ENCODE peak calls at places on chromosome 18, in five cellular contexts. C, V, G, S and H are unnamed samples.

GRCh38 chr18:62857278-62857976 is 142.1 kb downstream of the PHLPP1 start:
- DNase-seq in C (no peak), S (no peak), V (no peak), G (no peak), H (no peak)

GRCh38 chr18:58668211-58668610 is 3.1 kb upstream of the MALT1 start:
- DNase-seq in S (no peak), V (no peak), G (no peak), C (no peak), H (no peak)

GRCh38 chr18:55321268-55322175 is 266.5 kb downstream of the TCF4 start:
- DNase-seq in V (peak; percentile 93), C (peak; percentile 46), G (peak; percentile 38), S (peak; percentile 73), H (peak; percentile 63)

GRCh38 chr18:23943903-23944624 is 70.5 kb upstream of the TTC39C start:
- DNase-seq in S (no peak), V (no peak), C (no peak), G (no peak), H (peak; percentile 62)

GRCh38 chr18:42525905-42526304 is 570.9 kb downstream of the PIK3C3 start:
- DNase-seq in C (no peak), G (no peak), S (peak; percentile 64), V (no peak), H (no peak)

GRCh38 chr18:40493316-40493715 is 1461.7 kb upstream of the PIK3C3 start:
- DNase-seq in G (no peak), S (no peak), C (no peak), V (no peak), H (no peak)

GRCh38 chr18:35162995-35163394 is 77.8 kb upstream of the ZNF397 start:
- DNase-seq in V (no peak), S (no peak), G (no peak), C (no peak), H (no peak)

GRCh38 chr18:58593930-58594329 is 35.0 kb downstream of the ALPK2 start:
- DNase-seq in V (no peak), C (no peak), S (no peak), G (no peak), H (no peak)

GRCh38 chr18:7567487-7568425 is 640 bp downstream of the PTPRM start:
- DNase-seq in G (no peak), C (peak; percentile 25), V (peak; percentile 14), S (peak; percentile 52), H (peak; percentile 41)

GRCh38 chr18:47557160-47557559 is 305.7 kb upstream of the SKOR2 start:
- DNase-seq in S (no peak), C (no peak), V (no peak), G (no peak), H (no peak)

GRCh38 chr18:46916551-46917107 is 678 bp downstream of the PIAS2 start:
- DNase-seq in G (no peak), S (no peak), V (peak; percentile 79), C (no peak), H (peak; percentile 30)

GRCh38 chr18:9595197-9595596 is 19.2 kb downstream of the PPP4R1 start:
- DNase-seq in S (no peak), G (no peak), V (no peak), C (no peak), H (no peak)

GRCh38 chr18:22101731-22102130 is 67.7 kb upstream of the GATA6 start:
- DNase-seq in G (no peak), S (no peak), C (no peak), V (no peak), H (no peak)

GRCh38 chr18:3525870-3526420 is 76.0 kb downstream of the TGIF1 start:
- DNase-seq in G (no peak), C (peak; percentile 54), V (peak; percentile 51), S (no peak), H (no peak)

GRCh38 chr18:42706618-42707017 is 408.9 kb downstream of the RIT2 start:
- DNase-seq in G (no peak), V (no peak), C (no peak), S (no peak), H (no peak)

GRCh38 chr18:42850174-42850766 is 265.2 kb downstream of the RIT2 start:
- DNase-seq in G (no peak), V (no peak), S (no peak), C (no peak), H (no peak)

GRCh38 chr18:79245517-79246001 is 150.2 kb upstream of the NFATC1 start:
- DNase-seq in V (peak; percentile 77), S (no peak), G (peak; percentile 47), C (peak; percentile 11), H (no peak)